ENCODE peak calls at places on chromosomes 5 and 9, in four cellular contexts. V, I, C and S are unnamed samples.

GRCh38 chr5:107631805-107632362 is 38.9 kb downstream of the EFNA5 start:
- DNase-seq in V (no peak), I (no peak), C (no peak), S (no peak)

GRCh38 chr9:114138537-114138936 is 16.8 kb upstream of the COL27A1 start:
- DNase-seq in V (no peak), I (no peak), C (no peak), S (no peak)

GRCh38 chr5:79436224-79436623 is 77.7 kb downstream of the HOMER1 start:
- DNase-seq in V (no peak), I (no peak), C (no peak), S (no peak)

GRCh38 chr9:94081864-94082468 is 2.3 kb upstream of the PTPDC1 start:
- DNase-seq in V (no peak), I (no peak), C (peak), S (no peak)

GRCh38 chr9:98504883-98505282 is 203.9 kb downstream of the GABBR2 start:
- DNase-seq in V (no peak), I (no peak), C (no peak), S (no peak)

GRCh38 chr5:56190500-56190899 is 42.6 kb downstream of the ANKRD55 start:
- DNase-seq in V (peak), I (no peak), C (peak), S (peak)

GRCh38 chr5:36607114-36607561 is 732 bp downstream of the SLC1A3 start:
- DNase-seq in V (no peak), I (no peak), C (peak), S (peak)

GRCh38 chr5:172838151-172838875 is 4.3 kb downstream of the ERGIC1 start:
- DNase-seq in V (no peak), I (no peak), C (no peak), S (no peak)

GRCh38 chr9:78304357-78304756 is 7.4 kb downstream of the PSAT1 start:
- DNase-seq in V (no peak), I (no peak), C (no peak), S (no peak)

GRCh38 chr5:108381955-108382783 is at the start of gene FBXL17:
- DNase-seq in V (peak), I (peak), C (peak), S (peak)

GRCh38 chr5:127660048-127660733 is 11.3 kb downstream of the CTXN3 start:
- DNase-seq in V (no peak), I (no peak), C (no peak), S (no peak)

GRCh38 chr5:42689391-42689790 is 67.2 kb upstream of the CCDC152 start:
- DNase-seq in V (no peak), I (no peak), C (no peak), S (no peak)

GRCh38 chr9:801399-802071 is 40.0 kb upstream of the DMRT1 start:
- DNase-seq in V (no peak), I (no peak), C (no peak), S (no peak)

GRCh38 chr5:13990896-13991295 is 46.4 kb upstream of the DNAH5 start:
- DNase-seq in V (no peak), I (no peak), C (no peak), S (no peak)

GRCh38 chr5:14217587-14217986 is 74.4 kb downstream of the TRIO start:
- DNase-seq in V (no peak), I (no peak), C (no peak), S (no peak)

GRCh38 chr9:135077497-135078200 is 9.8 kb upstream of the OLFM1 start:
- DNase-seq in V (no peak), I (no peak), C (no peak), S (no peak)

GRCh38 chr9:20511680-20512079 is 110.6 kb downstream of the MLLT3 start:
- DNase-seq in V (no peak), I (no peak), C (no peak), S (no peak)

GRCh38 chr9:38214441-38214840 is 145.4 kb upstream of the SHB start:
- DNase-seq in V (no peak), I (no peak), C (no peak), S (no peak)

GRCh38 chr5:167050568-167051214 is 1240.8 kb upstream of the WWC1 start:
- DNase-seq in V (no peak), I (no peak), C (no peak), S (no peak)

GRCh38 chr9:20663133-20663532 is 20.9 kb upstream of the FOCAD start:
- DNase-seq in V (no peak), I (no peak), C (no peak), S (no peak)

GRCh38 chr5:51386916-51387853 is 3.9 kb downstream of the ISL1 start:
- DNase-seq in V (no peak), I (no peak), C (no peak), S (no peak)

GRCh38 chr9:99264070-99264469 is 42.0 kb downstream of the SEC61B start:
- DNase-seq in V (no peak), I (no peak), C (no peak), S (no peak)